ENCODE peak calls at places on chromosomes 1 and 21, in four cellular contexts. C is IMR-90, B is mesendoderm, R is H1. Q is an unnamed sample. For H3K4me1, the result is how much of the 10 kb centered on the place peaks cover.

GRCh38 chr1:38344705-38345104 is 298.1 kb upstream of the POU3F1 start:
- DNase-seq in C (no peak), R (no peak), B (peak), Q (no peak)

GRCh38 chr1:31718519-31718918 is 14.7 kb upstream of the COL16A1 start:
- DNase-seq in B (no peak), R (no peak), C (no peak), Q (no peak)

GRCh38 chr1:101152633-101153032 is 84.2 kb upstream of the S1PR1 start:
- DNase-seq in B (no peak), C (no peak), R (no peak), Q (no peak)

GRCh38 chr21:14584357-14585095 is 38.4 kb upstream of the SAMSN1 start:
- DNase-seq in B (no peak), R (no peak), C (no peak), Q (no peak)

GRCh38 chr1:30058966-30059365 is 664.4 kb downstream of the MATN1 start:
- DNase-seq in B (peak), C (peak), R (no peak), Q (no peak)

GRCh38 chr1:62941780-62942179 is 157.8 kb downstream of the ATG4C start:
- DNase-seq in C (no peak), B (no peak), R (no peak), Q (no peak)

GRCh38 chr1:174074757-174075156 is 52.6 kb upstream of the RC3H1 start:
- DNase-seq in R (no peak), C (peak), B (no peak), Q (no peak)

GRCh38 chr1:18927082-18927653 is 24.8 kb upstream of the ALDH4A1 start:
- DNase-seq in B (no peak), C (no peak), R (no peak), Q (no peak)

GRCh38 chr1:5594056-5594956 is 397.9 kb downstream of the NPHP4 start:
- DNase-seq in C (no peak), R (no peak), B (no peak), Q (peak)

GRCh38 chr1:209884249-209884648 is 53.8 kb upstream of the SYT14 start:
- DNase-seq in R (no peak), C (peak), B (no peak), Q (no peak)
- H3K56ac ChIP-seq in R (no peak), C (peak), B (no peak), Q (no peak)

GRCh38 chr1:159795534-159795933 is 6.6 kb upstream of the FCRL6 start:
- DNase-seq in B (no peak), R (no peak), C (no peak), Q (no peak)
- H4K5ac ChIP-seq in B (no peak), R (no peak), C (no peak), Q (no peak)

GRCh38 chr21:41369105-41369914 is 7.5 kb downstream of the MX2 start:
- DNase-seq in R (no peak), B (peak), C (no peak), Q (peak)
- H3K4me1 ChIP-seq in R (under half), B (under half), C (under half), Q (under half)

DNA sequence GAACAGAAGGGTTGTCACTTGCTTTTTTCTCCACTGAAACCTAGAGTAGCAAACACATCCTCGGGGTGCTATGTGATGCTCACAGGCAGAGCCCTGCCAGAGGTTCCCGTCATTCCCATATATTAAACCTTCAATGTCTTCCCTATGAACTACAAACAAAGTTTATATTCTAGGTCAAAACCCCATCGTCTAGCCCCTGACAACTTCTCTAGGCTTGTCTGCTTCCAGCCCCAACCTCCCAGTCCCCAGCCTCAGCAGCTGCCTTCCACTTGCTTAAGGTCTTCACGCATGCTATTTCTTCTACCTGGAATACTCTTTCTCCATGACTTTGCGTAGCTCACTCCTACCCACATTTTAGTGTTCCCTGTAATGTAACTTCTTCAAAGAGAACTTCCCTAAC is 1.9 kb upstream of the TLR5 start:
- DNase-seq in C (no peak), R (no peak), B (no peak), Q (no peak)
- H3K56ac ChIP-seq in C (no peak), R (no peak), B (no peak), Q (no peak)

DNA sequence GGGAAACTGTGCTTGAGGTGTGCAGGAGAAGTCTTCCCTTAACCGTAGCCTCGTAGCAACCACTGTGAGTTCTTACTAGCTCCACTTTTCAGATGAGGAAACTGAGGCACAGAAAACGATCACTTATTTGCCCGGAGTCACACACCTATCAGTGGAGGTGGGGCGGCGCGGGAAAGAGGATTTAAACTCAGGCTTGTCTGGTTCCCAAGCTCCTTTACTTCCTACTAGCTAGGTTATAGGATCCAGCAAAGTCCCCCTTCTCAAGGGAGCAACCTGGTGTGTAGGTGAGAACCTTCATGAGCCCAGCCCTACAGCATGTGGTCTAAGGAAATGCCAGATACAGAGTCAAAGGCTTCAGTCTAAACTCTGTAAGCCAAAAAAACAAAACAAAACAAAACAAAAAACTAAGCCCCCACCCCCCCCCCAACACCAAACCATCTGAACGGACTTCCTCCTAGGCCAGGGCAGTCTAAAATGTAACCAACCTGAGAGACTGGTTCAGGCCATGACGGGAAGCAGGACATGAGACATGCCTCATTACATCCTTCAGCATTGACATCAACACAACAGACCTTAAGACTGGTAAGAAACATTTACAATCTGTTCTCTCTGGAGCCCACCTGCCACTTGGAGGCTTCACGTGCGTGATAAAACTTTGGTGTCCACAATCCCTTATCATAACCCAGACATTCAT is 709 bp upstream of the FBXO42 start:
- DNase-seq in B (no peak), C (no peak), R (no peak), Q (no peak)
- H4K5ac ChIP-seq in B (no peak), C (peak), R (peak), Q (no peak)

GRCh38 chr21:33542640-33543504 is at the start of gene SON:
- DNase-seq in R (peak), B (peak), C (peak), Q (peak)
- H3K4me1 ChIP-seq in R (under half), B (under half), C (under half), Q (under half)

DNA sequence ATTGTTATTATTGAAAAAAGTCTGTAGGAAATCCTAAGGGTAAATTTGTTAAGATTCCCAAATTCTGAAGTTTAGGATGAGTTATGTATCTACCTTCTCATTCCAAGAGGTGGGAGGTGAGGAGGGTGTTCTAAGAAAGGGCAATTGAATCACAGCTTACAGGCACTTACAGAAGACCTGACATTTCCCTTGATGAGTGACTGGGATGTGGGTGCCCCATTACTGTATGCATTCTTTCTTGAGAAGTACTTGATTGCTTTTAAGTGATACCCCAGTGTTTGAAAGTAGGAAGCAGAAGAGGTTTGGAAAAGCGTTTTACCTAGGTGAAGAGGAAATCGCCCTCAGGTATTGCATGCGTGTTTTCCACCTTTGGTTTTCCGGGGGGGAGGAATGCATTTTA is 87.0 kb upstream of the ADAR start:
- DNase-seq in C (no peak), B (no peak), R (no peak), Q (no peak)
- H3K56ac ChIP-seq in C (no peak), B (no peak), R (no peak), Q (no peak)

GRCh38 chr1:110618668-110619067 is 12.5 kb upstream of the KCNA2 start:
- DNase-seq in B (no peak), R (no peak), C (no peak), Q (no peak)

GRCh38 chr1:110617116-110617515 is 11.0 kb upstream of the KCNA2 start:
- DNase-seq in R (no peak), C (no peak), B (no peak), Q (no peak)

GRCh38 chr1:110617589-110617988 is 11.4 kb upstream of the KCNA2 start:
- DNase-seq in B (no peak), C (no peak), R (no peak), Q (no peak)

GRCh38 chr1:110615548-110616130 is 9.5 kb upstream of the KCNA2 start:
- DNase-seq in R (no peak), B (peak), C (peak), Q (peak)

DNA sequence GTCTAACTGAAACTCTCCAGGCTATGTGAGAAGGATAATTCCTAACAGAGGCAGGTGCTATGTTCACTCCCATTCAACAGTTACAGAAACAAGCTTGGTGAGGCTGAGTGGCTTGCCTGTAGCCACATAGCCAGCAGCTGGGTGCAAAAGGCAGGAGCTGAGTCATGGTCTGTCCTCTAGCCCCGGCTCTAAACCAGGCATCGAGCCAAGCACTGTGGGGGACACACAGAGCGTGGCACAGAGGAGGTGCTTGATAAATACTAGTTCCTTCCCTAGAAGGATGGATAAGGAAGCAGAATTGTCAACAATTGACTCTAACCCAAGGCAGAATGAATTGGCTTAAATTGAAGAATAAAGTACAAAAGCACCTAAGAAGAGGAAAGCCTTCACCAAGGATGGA is 10.4 kb upstream of the KCNA2 start:
- DNase-seq in B (peak), C (peak), R (no peak), Q (no peak)
- H4K5ac ChIP-seq in B (no peak), C (no peak), R (no peak), Q (no peak)

DNA sequence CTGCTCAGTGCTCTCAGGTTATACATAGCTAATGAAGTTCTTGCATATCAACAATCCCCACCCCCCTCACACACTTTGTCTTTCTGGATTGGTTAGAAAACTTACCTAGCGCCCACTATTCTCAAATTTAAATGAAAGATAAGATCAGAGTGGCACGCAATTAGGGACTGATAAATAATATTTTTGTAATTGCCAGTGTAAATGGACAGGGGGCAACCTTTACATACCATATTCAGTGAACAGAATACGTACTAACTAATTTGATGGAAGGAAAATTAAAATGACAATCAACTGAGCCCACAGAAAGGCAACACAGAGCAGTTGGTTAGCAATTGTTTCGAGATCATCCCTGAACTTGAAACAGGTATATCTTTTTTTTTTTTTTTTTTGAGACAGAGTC is 11.7 kb downstream of the SELL start:
- DNase-seq in B (no peak), C (no peak), R (no peak), Q (no peak)
- H3K4me1 ChIP-seq in B (under half), C (under half), R (under half), Q (under half)

GRCh38 chr1:208425096-208425495 is 180.9 kb upstream of the PLXNA2 start:
- DNase-seq in R (no peak), C (no peak), B (no peak), Q (no peak)
- H3K56ac ChIP-seq in R (no peak), C (no peak), B (no peak), Q (no peak)

Q was measured in H9.